ENCODE peak calls at places on chromosomes 7 and 10, in four cellular contexts. I is OCI-LY7, P is GM23338, T is GM12878. K is an unnamed sample. For H3K79me2, the result is how much of the 10 kb centered on the place peaks cover.

GRCh38 chr7:50721160-50721559 is 61.5 kb downstream of the GRB10 start:
- DNase-seq in T (no peak), P (no peak), I (no peak), K (no peak)

GRCh38 chr7:146208484-146208883 is 91.9 kb downstream of the CNTNAP2 start:
- DNase-seq in P (no peak), T (no peak), I (no peak), K (no peak)

GRCh38 chr10:48234807-48235206 is 39.7 kb downstream of the FRMPD2 start:
- DNase-seq in P (no peak), T (no peak), I (no peak), K (no peak)

GRCh38 chr7:33129806-33130153 is 416 bp downstream of the BBS9 start:
- DNase-seq in T (no peak), P (no peak), I (peak), K (no peak)

GRCh38 chr7:47383696-47384445 is 198.0 kb downstream of the TNS3 start:
- DNase-seq in I (no peak), P (no peak), T (no peak), K (no peak)

GRCh38 chr7:18873674-18874341 is 243.6 kb downstream of the TWIST1 start:
- DNase-seq in P (peak), I (no peak), T (no peak), K (peak)

GRCh38 chr7:142485617-142486226 is 227.9 kb upstream of the PRSS58 start:
- DNase-seq in T (no peak), I (no peak), P (peak), K (no peak)

GRCh38 chr7:141700848-141701371 is 1.1 kb downstream of the DENND11 start:
- DNase-seq in I (peak), T (no peak), P (peak), K (no peak)

GRCh38 chr10:103548581-103549348 is 55.3 kb downstream of the NEURL1 start:
- DNase-seq in P (no peak), T (no peak), I (no peak), K (no peak)

GRCh38 chr10:11448545-11449244 is 162.8 kb downstream of the USP6NL start:
- DNase-seq in I (peak), P (no peak), T (peak), K (no peak)

GRCh38 chr10:42753126-42753506 is 29.5 kb upstream of the BMS1 start:
- DNase-seq in P (peak), T (no peak), I (no peak), K (peak)

GRCh38 chr10:46543379-46544014 is 13.0 kb downstream of the GPRIN2 start:
- DNase-seq in T (no peak), P (no peak), I (no peak), K (no peak)

GRCh38 chr10:118557946-118558345 is 37.5 kb downstream of the PRLHR start:
- DNase-seq in T (no peak), I (no peak), P (peak), K (no peak)

GRCh38 chr7:46126901-46127300 is 205.8 kb upstream of the IGFBP3 start:
- DNase-seq in P (no peak), I (no peak), T (no peak), K (no peak)

GRCh38 chr10:98910048-98910447 is 325.6 kb downstream of the HPSE2 start:
- DNase-seq in I (no peak), P (no peak), T (no peak), K (peak)

GRCh38 chr10:28366943-28367342 is 64.1 kb upstream of the MPP7 start:
- DNase-seq in T (no peak), I (no peak), P (no peak), K (no peak)

GRCh38 chr7:7212612-7213011 is 30.3 kb downstream of the C1GALT1 start:
- DNase-seq in I (no peak), P (peak), T (no peak), K (peak)

GRCh38 chr10:58017719-58018367 is 249.9 kb downstream of the IPMK start:
- DNase-seq in T (no peak), P (no peak), I (no peak), K (peak)
- TF ChIP-seq CTCF in T (no peak), P (no peak), I (no peak), K (peak)

GRCh38 chr7:116713500-116713899 is 41.5 kb downstream of the MET start:
- DNase-seq in I (no peak), P (no peak), T (no peak), K (no peak)

GRCh38 chr7:116717137-116717536 is 45.1 kb downstream of the MET start:
- DNase-seq in T (no peak), I (no peak), P (no peak), K (no peak)

GRCh38 chr7:116711790-116712189 is 39.8 kb downstream of the MET start:
- DNase-seq in I (no peak), P (no peak), T (no peak), K (no peak)

GRCh38 chr7:116713918-116714317 is 41.9 kb downstream of the MET start:
- DNase-seq in I (no peak), P (no peak), T (no peak), K (peak)

GRCh38 chr7:116715087-116715486 is 43.1 kb downstream of the MET start:
- DNase-seq in T (no peak), I (no peak), P (no peak), K (no peak)
- H3K79me2 ChIP-seq in T (under half), I (under half), P (under half), K (under half)

GRCh38 chr7:39750253-39750994 is 127.1 kb downstream of the RALA start:
- DNase-seq in P (no peak), T (no peak), I (no peak), K (no peak)

GRCh38 chr7:39758234-39758970 is 135.0 kb downstream of the RALA start:
- DNase-seq in P (no peak), T (no peak), I (no peak), K (no peak)

GRCh38 chr7:39757604-39758003 is 134.2 kb downstream of the RALA start:
- DNase-seq in P (no peak), I (no peak), T (no peak), K (peak)

GRCh38 chr7:39753823-39754325 is 130.5 kb downstream of the RALA start:
- DNase-seq in T (no peak), I (no peak), P (no peak), K (no peak)

GRCh38 chr7:39754326-39755120 is 131.2 kb downstream of the RALA start:
- DNase-seq in P (peak), T (no peak), I (no peak), K (peak)
- TF ChIP-seq CTCF in P (no peak), T (no peak), I (no peak), K (no peak)

DNA sequence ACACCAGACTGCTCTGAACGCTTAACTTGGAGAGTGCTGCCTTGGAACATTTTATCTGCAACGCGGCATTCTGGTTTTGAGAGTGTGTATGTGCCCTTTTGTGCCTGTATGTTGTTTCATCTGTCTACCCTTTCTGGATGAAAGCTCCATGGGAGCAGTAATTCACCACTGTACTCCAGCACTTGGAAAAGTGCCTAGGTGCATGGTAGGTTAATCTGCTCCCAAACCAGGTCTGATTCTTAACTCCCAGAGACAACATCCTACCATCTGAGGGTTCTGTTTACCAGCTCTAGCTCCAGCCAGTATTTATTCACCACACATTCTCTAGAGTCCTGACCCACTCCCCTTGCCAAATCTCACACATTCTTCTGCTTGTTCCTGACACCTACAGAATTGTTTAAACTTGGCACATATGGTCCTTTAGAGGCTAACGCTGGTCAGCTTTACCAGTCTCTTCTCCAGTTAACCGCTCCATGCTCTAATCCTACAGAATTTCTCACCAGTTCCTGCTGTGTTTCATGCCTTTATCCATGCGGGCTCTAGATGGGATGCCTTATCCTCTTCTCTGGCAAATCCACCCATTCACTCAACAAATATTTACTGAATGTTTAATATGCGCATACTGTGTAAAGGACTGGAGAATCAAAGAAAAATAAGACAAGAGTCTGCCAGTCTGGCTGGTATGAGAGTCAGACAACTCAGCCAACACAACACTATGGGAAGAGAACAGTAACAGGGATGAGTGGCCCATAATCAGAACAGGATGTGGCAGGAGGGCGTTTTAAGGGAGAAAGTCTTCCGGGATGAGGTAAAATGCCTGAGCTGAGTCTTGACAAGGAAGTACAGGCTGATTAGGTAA is 46.4 kb downstream of the MTPN start:
- DNase-seq in I (no peak), T (no peak), P (peak), K (no peak)
- H3K79me2 ChIP-seq in I (half or more), T (under half), P (under half), K (under half)

GRCh38 chr10:62188021-62188616 is 80.5 kb downstream of the RTKN2 start:
- DNase-seq in I (no peak), T (no peak), P (no peak), K (no peak)
- TF ChIP-seq CTCF in I (no peak), T (no peak), P (no peak), K (no peak)

DNA sequence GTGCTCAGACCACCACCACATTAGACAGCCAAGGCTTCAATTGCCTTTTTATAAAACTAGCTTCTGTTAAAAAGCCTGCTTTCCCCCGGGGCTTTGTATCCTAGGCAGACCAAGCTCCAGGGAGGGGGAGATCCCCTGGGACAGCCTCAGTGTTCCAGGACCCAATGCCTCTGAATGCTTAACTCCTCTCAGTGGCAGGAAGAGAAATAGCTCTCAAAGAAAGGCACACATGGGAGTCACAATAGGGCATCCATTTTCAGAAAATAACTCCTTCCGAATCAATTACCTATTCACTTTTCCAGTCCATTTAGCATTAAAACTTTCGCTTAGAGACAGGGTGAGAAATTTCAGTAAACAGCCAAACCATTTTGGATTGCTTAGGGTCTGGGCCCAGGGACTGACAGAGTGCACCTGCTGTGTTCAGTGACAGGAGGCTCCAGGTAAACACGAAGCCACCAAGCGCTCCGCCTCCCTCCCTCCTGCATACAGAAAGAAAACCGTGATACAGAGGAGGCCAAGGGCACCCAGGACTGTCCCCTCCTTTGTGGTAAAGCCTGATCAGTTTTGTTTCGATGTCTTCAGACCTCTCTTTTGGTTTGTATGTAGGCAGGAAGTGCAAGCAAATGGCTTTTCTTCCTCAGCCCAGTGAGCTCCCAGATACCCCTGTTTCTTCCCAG is 599.7 kb downstream of the KCNMA1 start:
- DNase-seq in P (peak), I (no peak), T (no peak), K (no peak)
- H3K79me2 ChIP-seq in P (under half), I (under half), T (under half), K (under half)

DNA sequence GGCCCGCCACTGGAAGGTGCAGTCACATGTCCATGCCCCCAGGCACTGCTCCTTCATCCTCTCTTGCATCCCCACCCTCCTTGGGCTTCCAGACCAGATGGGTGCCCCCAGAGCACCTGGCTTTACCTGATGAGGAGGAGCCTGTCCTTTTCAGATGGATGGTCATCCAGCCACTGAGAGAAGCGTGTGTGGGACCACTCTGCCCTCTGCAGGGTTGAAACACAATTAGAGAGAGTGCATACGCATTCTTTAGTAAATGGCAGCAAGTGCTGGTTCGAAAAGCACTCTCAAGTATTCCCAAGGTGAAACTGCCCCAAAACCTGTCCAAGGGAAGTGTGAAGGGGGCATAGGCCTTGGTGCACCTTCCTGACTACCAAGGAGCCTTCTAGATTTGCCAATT is 41.6 kb downstream of the HBP1 start:
- DNase-seq in T (no peak), I (peak), P (peak), K (no peak)
- TF ChIP-seq CTCF in T (no peak), I (no peak), P (peak), K (no peak)

DNA sequence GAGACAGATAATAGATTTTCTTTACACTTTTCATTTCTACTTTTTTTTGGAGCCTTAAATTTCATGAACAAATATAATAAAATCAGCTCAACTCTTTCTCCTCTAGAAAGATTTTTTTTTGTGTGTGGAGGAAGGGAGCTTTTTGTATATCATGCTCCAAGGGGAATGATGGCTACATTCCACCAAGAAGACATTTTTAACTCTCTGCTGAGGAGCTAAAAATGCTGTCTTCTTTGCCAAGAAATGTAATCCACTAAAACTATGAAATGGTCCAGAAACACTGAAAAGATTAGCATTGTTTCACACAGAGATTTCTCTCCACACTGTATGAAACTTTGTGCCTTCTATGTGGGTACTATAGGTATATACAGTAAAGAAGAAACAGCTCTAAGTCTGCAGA is 74.1 kb upstream of the ANK3 start:
- DNase-seq in T (no peak), I (no peak), P (no peak), K (no peak)
- H3K79me2 ChIP-seq in T (under half), I (under half), P (under half), K (under half)